ENCODE peak calls at places on chromosome X, in four cellular contexts. G is HCT116, O is K562, E is H1. T is an unnamed sample.

GRCh38 chrX:154351183-154352011 is 23.0 kb downstream of the FLNA start:
- DNase-seq in G (no peak), O (no peak), E (no peak), T (no peak)

GRCh38 chrX:149152941-149153340 is 352.2 kb downstream of the IDS start:
- DNase-seq in G (no peak), O (no peak), E (no peak), T (no peak)

GRCh38 chrX:19659929-19660328 is 144.6 kb upstream of the MAP3K15 start:
- DNase-seq in G (no peak), O (no peak), E (no peak), T (no peak)

GRCh38 chrX:13646154-13646549 is 6.8 kb upstream of the TCEANC start:
- DNase-seq in G (peak), O (peak), E (peak), T (peak)

GRCh38 chrX:70042399-70043371 is 7.1 kb downstream of the AWAT2 start:
- DNase-seq in G (peak), O (peak), E (no peak), T (no peak)

GRCh38 chrX:9131066-9131465 is 97.1 kb upstream of the FAM9B start:
- DNase-seq in G (no peak), O (no peak), E (no peak), T (no peak)

GRCh38 chrX:9847071-9847470 is 60.8 kb downstream of the SHROOM2 start:
- DNase-seq in G (no peak), O (no peak), E (no peak), T (no peak)

GRCh38 chrX:68492583-68492982 is 6.3 kb upstream of the YIPF6 start:
- DNase-seq in G (no peak), O (no peak), E (no peak), T (no peak)

GRCh38 chrX:109684136-109684535 is 48.9 kb downstream of the ACSL4 start:
- DNase-seq in G (no peak), O (no peak), E (no peak), T (no peak)

GRCh38 chrX:109943740-109944092 is 59.2 kb upstream of the TMEM164 start:
- DNase-seq in G (no peak), O (no peak), E (no peak), T (no peak)

GRCh38 chrX:69074726-69075125 is 90.5 kb downstream of the PJA1 start:
- DNase-seq in G (no peak), O (no peak), E (no peak), T (no peak)

GRCh38 chrX:314049-314448 is 4.5 kb downstream of the GTPBP6 start:
- DNase-seq in G (no peak), O (no peak), E (no peak), T (no peak)

GRCh38 chrX:49179358-49179757 is 6.8 kb downstream of the PRICKLE3 start:
- DNase-seq in G (no peak), O (no peak), E (no peak), T (no peak)

GRCh38 chrX:153414838-153415552 is 3.7 kb downstream of the ZFP92 start:
- DNase-seq in G (no peak), O (no peak), E (no peak), T (no peak)

GRCh38 chrX:96027363-96027894 is 657.2 kb upstream of the DIAPH2 start:
- DNase-seq in G (no peak), O (no peak), E (no peak), T (no peak)

GRCh38 chrX:72117636-72118215 is 14.0 kb downstream of the RTL5 start:
- DNase-seq in G (no peak), O (no peak), E (no peak), T (no peak)

GRCh38 chrX:11970935-11971334 is 167.3 kb upstream of the FRMPD4 start:
- DNase-seq in G (no peak), O (no peak), E (no peak), T (no peak)

GRCh38 chrX:44903842-44904530 is 31.0 kb downstream of the KDM6A start:
- DNase-seq in G (no peak), O (no peak), E (no peak), T (no peak)

GRCh38 chrX:134718329-134719317 is 60.4 kb upstream of the PLAC1 start:
- DNase-seq in G (peak), O (no peak), E (no peak), T (no peak)

GRCh38 chrX:34655496-34656258 is 1.4 kb downstream of the TMEM47 start:
- DNase-seq in G (no peak), O (no peak), E (no peak), T (no peak)

GRCh38 chrX:14505648-14506047 is 23.7 kb upstream of the GLRA2 start:
- DNase-seq in G (no peak), O (no peak), E (no peak), T (no peak)

GRCh38 chrX:74277320-74277719 is 26.7 kb upstream of the ZCCHC13 start:
- DNase-seq in G (no peak), O (no peak), E (no peak), T (no peak)

GRCh38 chrX:41245641-41246040 is 88.3 kb upstream of the DDX3X start:
- DNase-seq in G (no peak), O (no peak), E (no peak), T (no peak)

GRCh38 chrX:74450803-74451449 is 29.6 kb downstream of the SLC16A2 start:
- DNase-seq in G (peak), O (no peak), E (no peak), T (no peak)

GRCh38 chrX:6851140-6851539 is 296.4 kb upstream of the STS start:
- DNase-seq in G (no peak), O (no peak), E (no peak), T (no peak)

GRCh38 chrX:24229967-24230366 is 80.4 kb downstream of the ZFX start:
- DNase-seq in G (no peak), O (no peak), E (no peak), T (no peak)

GRCh38 chrX:134684956-134685355 is 26.7 kb upstream of the PLAC1 start:
- DNase-seq in G (no peak), O (no peak), E (no peak), T (no peak)

GRCh38 chrX:119010491-119010890 is 36.1 kb downstream of the LONRF3 start:
- DNase-seq in G (no peak), O (no peak), E (no peak), T (no peak)

GRCh38 chrX:8607326-8607725 is 124.6 kb downstream of the ANOS1 start:
- DNase-seq in G (no peak), O (no peak), E (no peak), T (no peak)

GRCh38 chrX:51568586-51568985 is 50.1 kb downstream of the CENPVL3 start:
- DNase-seq in G (no peak), O (no peak), E (no peak), T (no peak)

GRCh38 chrX:121579016-121579760 is 531.8 kb downstream of the GLUD2 start:
- DNase-seq in G (peak), O (no peak), E (no peak), T (no peak)

GRCh38 chrX:45669715-45670360 is 469.2 kb upstream of the DIPK2B start:
- DNase-seq in G (no peak), O (no peak), E (no peak), T (no peak)

GRCh38 chrX:49995021-49995731 is 72.8 kb downstream of the CLCN5 start:
- DNase-seq in G (peak), O (no peak), E (no peak), T (no peak)

GRCh38 chrX:123698979-123699378 is 33.9 kb downstream of the THOC2 start:
- DNase-seq in G (no peak), O (no peak), E (no peak), T (no peak)

GRCh38 chrX:155028192-155028591 is 1.5 kb downstream of the FUNDC2 start:
- DNase-seq in G (no peak), O (no peak), E (no peak), T (no peak)

GRCh38 chrX:81728622-81729021 is 526.7 kb downstream of the SH3BGRL start:
- DNase-seq in G (no peak), O (no peak), E (no peak), T (no peak)

GRCh38 chrX:147917700-147918694 is 6.3 kb downstream of the FMR1 start:
- DNase-seq in G (no peak), O (no peak), E (no peak), T (no peak)

GRCh38 chrX:38699603-38700110 is 101.6 kb upstream of the MID1IP1 start:
- DNase-seq in G (no peak), O (no peak), E (no peak), T (no peak)

GRCh38 chrX:38699116-38699515 is 102.1 kb upstream of the MID1IP1 start:
- DNase-seq in G (no peak), O (no peak), E (no peak), T (no peak)

GRCh38 chrX:38692961-38693360 is 108.3 kb upstream of the MID1IP1 start:
- DNase-seq in G (no peak), O (no peak), E (no peak), T (no peak)

GRCh38 chrX:38694394-38694793 is 106.9 kb upstream of the MID1IP1 start:
- DNase-seq in G (no peak), O (no peak), E (no peak), T (no peak)
- TF ChIP-seq ATF3 in G (no peak), O (no peak), E (no peak), T (no peak)

GRCh38 chrX:42804524-42804923 is 26.6 kb upstream of the PPP1R2C start:
- DNase-seq in G (no peak), O (no peak), E (peak), T (no peak)
- TF ChIP-seq ATF3 in G (no peak), O (no peak), E (no peak), T (no peak)

GRCh38 chrX:30957753-30958152 is 68.7 kb upstream of the TAB3 start:
- DNase-seq in G (no peak), O (no peak), E (no peak), T (no peak)
- TF ChIP-seq ATF3 in G (no peak), O (no peak), E (no peak), T (no peak)

DNA sequence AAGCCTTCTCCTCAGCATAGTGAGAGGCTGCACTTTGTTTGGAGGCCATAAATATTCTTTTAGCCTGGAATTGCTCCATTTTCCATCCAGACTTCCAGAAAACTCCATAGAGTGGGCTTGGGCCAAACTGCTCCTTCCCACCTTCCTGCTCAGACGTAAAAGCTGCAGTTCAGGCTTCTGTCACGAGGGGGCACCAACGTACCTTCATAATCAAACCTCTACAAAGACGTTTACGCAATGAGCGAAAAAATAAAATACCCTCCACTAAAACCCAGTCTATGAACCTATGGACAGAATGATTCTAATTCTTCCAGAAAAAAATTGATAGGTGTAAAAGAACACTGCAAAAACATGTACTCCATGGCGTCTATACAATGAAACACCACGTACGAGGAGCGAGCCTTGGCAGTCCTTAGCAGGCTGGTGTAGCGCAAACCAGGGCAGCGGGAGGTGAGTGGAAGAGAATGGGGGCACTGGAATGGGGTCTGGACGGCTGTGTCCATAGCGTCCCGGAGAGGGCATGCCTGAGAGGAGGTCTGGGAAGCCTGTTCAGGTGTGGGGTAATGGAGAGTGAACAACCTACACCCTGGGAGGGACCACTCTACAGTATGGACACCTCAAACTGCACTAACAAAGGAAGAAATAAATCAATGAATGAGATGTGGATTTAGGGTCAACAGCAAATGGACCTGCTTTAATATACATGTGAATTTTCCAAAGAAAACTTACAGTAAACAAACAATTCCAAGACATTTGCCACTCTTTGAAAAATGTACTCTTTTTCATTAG is 14.3 kb upstream of the RAB40A start:
- DNase-seq in G (peak), O (peak), E (peak), T (peak)
- TF ChIP-seq ATF3 in G (no peak), O (no peak), E (no peak), T (no peak)

GRCh38 chrX:112367065-112367464 is 284.5 kb upstream of the TRPC5 start:
- DNase-seq in G (no peak), O (no peak), E (no peak), T (no peak)

GRCh38 chrX:112368371-112368770 is 285.8 kb upstream of the TRPC5 start:
- DNase-seq in G (no peak), O (peak), E (no peak), T (peak)
- TF ChIP-seq ATF3 in G (no peak), O (no peak), E (no peak), T (no peak)

T was measured in WTC11.